ENCODE peak calls at places on chromosome 21, in six cellular contexts. P, Q, D, G, A and E are unnamed samples.

GRCh38 chr21:37207441-37208009 is 59.6 kb downstream of the VPS26C start:
- DNase-seq in P (no peak), Q (peak; percentile 32), D (peak; percentile 55), G (no peak), A (no peak), E (peak; percentile 12)

GRCh38 chr21:42621828-42622199 is 31.6 kb upstream of the PDE9A start:
- DNase-seq in P (no peak), Q (no peak), D (no peak), G (no peak), A (no peak), E (no peak)

GRCh38 chr21:21860888-21861287 is 862.7 kb downstream of the NCAM2 start:
- DNase-seq in P (no peak), Q (no peak), D (no peak), G (no peak), A (no peak), E (peak; percentile 19)

GRCh38 chr21:32203877-32204480 is 74.9 kb downstream of the MIS18A start:
- DNase-seq in P (no peak), Q (no peak), D (no peak), G (no peak), A (no peak), E (no peak)

GRCh38 chr21:37130971-37131370 is 57.9 kb downstream of the TTC3 start:
- DNase-seq in P (no peak), Q (no peak), D (no peak), G (no peak), A (no peak), E (no peak)

GRCh38 chr21:42646836-42647235 is 6.6 kb upstream of the PDE9A start:
- DNase-seq in P (no peak), Q (no peak), D (no peak), G (peak; percentile 78), A (no peak), E (no peak)

GRCh38 chr21:41752231-41752681 is 14.6 kb downstream of the RIPK4 start:
- DNase-seq in P (no peak), Q (no peak), D (no peak), G (no peak), A (no peak), E (peak; percentile 40)

GRCh38 chr21:29105218-29105617 is 25.2 kb upstream of the MAP3K7CL start:
- DNase-seq in P (no peak), Q (no peak), D (no peak), G (no peak), A (no peak), E (no peak)

GRCh38 chr21:35593000-35593502 is 467.3 kb downstream of the SETD4 start:
- DNase-seq in P (no peak), Q (no peak), D (no peak), G (no peak), A (no peak), E (peak; percentile 69)

GRCh38 chr21:16074950-16075489 is 345.2 kb downstream of the USP25 start:
- DNase-seq in P (no peak), Q (no peak), D (no peak), G (no peak), A (no peak), E (no peak)

GRCh38 chr21:29928537-29928936 is 11.3 kb downstream of the GRIK1 start:
- DNase-seq in P (no peak), Q (no peak), D (no peak), G (no peak), A (no peak), E (no peak)

GRCh38 chr21:30044447-30045064 is 104.8 kb upstream of the GRIK1 start:
- DNase-seq in P (no peak), Q (peak; percentile 10), D (no peak), G (no peak), A (peak; percentile 25), E (peak; percentile 69)

GRCh38 chr21:31156169-31156568 is 117.9 kb upstream of the KRTAP19-8 start:
- DNase-seq in P (no peak), Q (no peak), D (no peak), G (no peak), A (no peak), E (no peak)

GRCh38 chr21:37849703-37850102 is 66.6 kb downstream of the KCNJ6 start:
- DNase-seq in P (no peak), Q (no peak), D (no peak), G (no peak), A (no peak), E (peak; percentile 59)

GRCh38 chr21:42525228-42525604 is 11.6 kb downstream of the SLC37A1 start:
- DNase-seq in P (no peak), Q (no peak), D (no peak), G (no peak), A (peak; percentile 40), E (peak; percentile 14)

GRCh38 chr21:36323032-36323431 is 3.0 kb downstream of the MORC3 start:
- DNase-seq in P (no peak), Q (peak; percentile 22), D (no peak), G (no peak), A (no peak), E (peak; percentile 45)

GRCh38 chr21:46634966-46635323 is 529 bp upstream of the PRMT2 start:
- DNase-seq in P (no peak), Q (peak; percentile 66), D (no peak), G (no peak), A (peak; percentile 69), E (peak; percentile 89)

GRCh38 chr21:15718709-15719108 is 11.1 kb upstream of the USP25 start:
- DNase-seq in P (no peak), Q (no peak), D (no peak), G (no peak), A (no peak), E (no peak)

GRCh38 chr21:29121759-29122158 is 8.7 kb upstream of the MAP3K7CL start:
- DNase-seq in P (no peak), Q (no peak), D (no peak), G (no peak), A (peak; percentile 66), E (no peak)

GRCh38 chr21:31351438-31351837 is 7.4 kb upstream of the TIAM1 start:
- DNase-seq in P (no peak), Q (no peak), D (no peak), G (no peak), A (no peak), E (peak; percentile 69)

GRCh38 chr21:16420086-16420724 is 690.4 kb downstream of the USP25 start:
- DNase-seq in P (no peak), Q (no peak), D (no peak), G (no peak), A (no peak), E (peak; percentile 49)

GRCh38 chr21:33978585-33978984 is 63.0 kb upstream of the ATP5PO start:
- DNase-seq in P (no peak), Q (no peak), D (no peak), G (no peak), A (no peak), E (no peak)

GRCh38 chr21:33977721-33978369 is 62.2 kb upstream of the ATP5PO start:
- DNase-seq in P (no peak), Q (no peak), D (no peak), G (no peak), A (no peak), E (no peak)

GRCh38 chr21:33984021-33984481 is 68.4 kb upstream of the ATP5PO start:
- DNase-seq in P (no peak), Q (no peak), D (no peak), G (no peak), A (no peak), E (no peak)

GRCh38 chr21:33980276-33980916 is 64.8 kb upstream of the ATP5PO start:
- DNase-seq in P (no peak), Q (no peak), D (no peak), G (no peak), A (no peak), E (no peak)

GRCh38 chr21:33981341-33982101 is 65.9 kb upstream of the ATP5PO start:
- DNase-seq in P (no peak), Q (no peak), D (no peak), G (no peak), A (no peak), E (no peak)
- H3K4me1 ChIP-seq in P (peaks cover 16% of the 10 kb centered on the region), Q (peaks cover 14% of the 10 kb centered on the region), D (no peaks in the 10 kb centered on the region), G (peaks cover 14% of the 10 kb centered on the region), A (peaks cover 15% of the 10 kb centered on the region), E (peaks cover 31% of the 10 kb centered on the region)

DNA sequence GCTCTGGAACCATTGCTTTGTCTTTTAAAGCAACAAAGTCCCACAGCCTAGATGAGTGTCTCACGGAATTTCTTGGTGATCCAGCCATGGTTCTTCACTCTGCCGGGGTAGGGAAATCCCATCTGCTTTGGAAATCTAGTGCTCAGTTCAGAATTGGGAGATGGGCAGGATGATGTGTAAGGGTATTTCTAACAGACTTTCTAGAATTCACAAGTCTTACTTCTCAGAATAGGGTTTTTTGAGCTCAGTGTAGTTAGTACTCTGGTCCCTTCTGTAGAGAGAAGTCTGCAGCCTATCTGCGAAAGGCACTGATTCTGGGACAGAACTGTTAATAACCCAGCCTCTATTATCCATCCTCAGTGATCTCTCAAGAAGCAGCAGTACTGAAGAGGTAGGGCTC is 25.3 kb downstream of the GABPA start:
- DNase-seq in P (no peak), Q (no peak), D (no peak), G (no peak), A (no peak), E (no peak)
- H3K36me3 ChIP-seq in P (peaks cover 31% of the 10 kb centered on the region), Q (peaks cover 77% of the 10 kb centered on the region), D (no peaks in the 10 kb centered on the region), G (no peaks in the 10 kb centered on the region), A (peaks cover 98% of the 10 kb centered on the region), E (peaks cover 57% of the 10 kb centered on the region)

DNA sequence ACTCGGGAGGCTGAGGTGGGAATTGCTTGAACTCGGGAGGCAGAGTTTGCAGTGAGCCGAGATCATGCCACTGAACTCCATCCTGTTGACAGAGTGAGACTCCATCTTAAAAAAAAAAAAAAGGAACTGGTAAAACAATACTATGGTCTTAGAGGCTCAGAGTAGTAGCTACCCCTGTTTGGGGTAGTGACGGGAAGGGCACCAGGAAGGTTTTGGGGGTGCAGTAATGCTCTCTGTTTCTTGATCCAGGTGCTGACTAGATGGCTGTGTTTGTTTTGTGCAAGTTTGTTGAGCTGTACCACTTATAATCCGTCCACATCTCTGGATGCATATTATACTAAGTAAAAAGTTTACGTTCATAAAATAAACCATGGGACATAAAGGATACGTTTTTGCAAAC is 765.8 kb upstream of the TPTE start:
- DNase-seq in P (no peak), Q (no peak), D (no peak), G (no peak), A (no peak), E (no peak)
- H3K9me3 ChIP-seq in P (no peaks in the 10 kb centered on the region), Q (peaks cover 53% of the 10 kb centered on the region), D (peaks cover 13% of the 10 kb centered on the region), G (peaks cover 61% of the 10 kb centered on the region), A (peaks cover 29% of the 10 kb centered on the region), E (no peaks in the 10 kb centered on the region)

DNA sequence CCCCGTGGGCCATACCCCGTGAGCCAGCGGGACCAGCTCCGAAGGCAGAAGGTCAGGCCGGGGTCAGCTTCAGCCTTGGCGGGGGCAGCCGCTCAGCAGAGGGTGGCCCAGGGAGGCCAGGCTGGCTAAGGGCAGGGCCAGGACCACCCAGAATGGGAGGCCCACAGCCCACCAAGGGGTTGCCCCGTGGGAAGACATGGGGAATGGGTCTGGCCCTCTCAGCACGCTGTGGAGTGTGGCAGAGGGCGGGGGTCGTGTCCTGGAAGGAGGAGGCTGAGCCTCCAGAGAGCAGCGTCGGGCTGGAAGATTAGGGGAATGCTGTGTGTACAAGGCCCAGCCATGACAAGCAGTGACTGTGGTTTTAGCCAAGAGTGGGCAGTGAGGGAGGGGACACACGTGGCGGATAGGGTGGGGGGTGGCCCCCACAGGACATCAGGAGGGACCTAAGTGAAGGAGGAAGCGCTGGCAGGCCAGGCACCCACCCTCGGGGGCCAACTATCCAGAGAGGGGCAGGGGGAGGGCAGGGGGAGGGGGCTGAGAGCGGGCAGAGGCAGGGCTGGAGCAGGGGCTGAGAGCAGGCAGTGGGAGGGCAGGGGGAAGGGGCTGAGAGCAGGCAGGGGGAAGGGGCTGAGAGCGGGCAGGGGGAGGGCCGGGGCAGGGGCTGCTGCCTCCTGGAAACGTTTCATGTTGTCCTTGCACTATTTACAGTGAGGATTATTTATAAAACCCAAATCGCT is 44.0 kb upstream of the POFUT2 start:
- DNase-seq in P (no peak), Q (no peak), D (no peak), G (peak; percentile 63), A (no peak), E (no peak)
- H3K4me1 ChIP-seq in P (no peaks in the 10 kb centered on the region), Q (no peaks in the 10 kb centered on the region), D (no peaks in the 10 kb centered on the region), G (peaks cover 6% of the 10 kb centered on the region), A (no peaks in the 10 kb centered on the region), E (peaks cover 13% of the 10 kb centered on the region)